ENCODE peak calls at places on chromosomes 11 and 22, in nine cellular contexts. T is suprapubic skin, P is pancreas, H is BJ, N is aorta, X is IMR-90, Q is breast epithelium, K is neural progenitor cell, Y is endodermal cell. Z is an unnamed sample. For H3K36me3, the result is how much of the 10 kb centered on the place peaks cover.

GRCh38 chr11:76270387-76270786 is 64.1 kb upstream of the WNT11 start:
- DNase-seq in T (no peak), P (no peak), H (no peak), N (no peak), X (no peak), Q (no peak), K (no peak), Y (no peak), Z (no peak)

GRCh38 chr11:89175796-89176195 is 1.9 kb upstream of the TYR start:
- DNase-seq in T (no peak), P (no peak), H (no peak), N (no peak), X (no peak), Q (no peak), K (peak), Y (peak), Z (no peak)

GRCh38 chr22:17105143-17106129 is 15.7 kb downstream of the TMEM121B start:
- DNase-seq in T (no peak), P (no peak), H (no peak), N (peak), X (no peak), Q (no peak), K (no peak), Y (no peak), Z (no peak)

GRCh38 chr22:21055880-21056319 is 10.2 kb downstream of the LRRC74B start:
- DNase-seq in T (no peak), P (no peak), H (no peak), N (no peak), X (no peak), Q (no peak), K (no peak), Y (peak), Z (no peak)

GRCh38 chr11:31414338-31414737 is 44.7 kb downstream of the DNAJC24 start:
- DNase-seq in T (no peak), P (no peak), H (no peak), N (no peak), X (no peak), Q (no peak), K (no peak), Y (no peak), Z (no peak)

GRCh38 chr11:69662806-69663205 is 12.3 kb downstream of the LTO1 start:
- DNase-seq in T (no peak), P (no peak), H (no peak), N (peak), X (no peak), Q (no peak), K (no peak), Y (peak), Z (no peak)

GRCh38 chr11:57427692-57428082 is 766 bp upstream of the SLC43A3 start:
- DNase-seq in T (peak), P (peak), H (no peak), N (peak), X (peak), Q (peak), K (no peak), Y (no peak), Z (no peak)

GRCh38 chr11:64305691-64306562 is 603 bp downstream of the ESRRA start:
- DNase-seq in T (no peak), P (peak), H (no peak), N (peak), X (peak), Q (no peak), K (peak), Y (peak), Z (peak)

GRCh38 chr11:11478687-11479086 is 125.6 kb upstream of the CSNK2A3 start:
- DNase-seq in T (no peak), P (no peak), H (no peak), N (no peak), X (no peak), Q (no peak), K (peak), Y (peak), Z (no peak)

GRCh38 chr11:62755086-62755615 is 1.2 kb upstream of the ZBTB3 start:
- DNase-seq in T (no peak), P (no peak), H (no peak), N (peak), X (no peak), Q (no peak), K (no peak), Y (no peak), Z (no peak)

GRCh38 chr11:6531267-6531752 is 34.2 kb downstream of the DNHD1 start:
- DNase-seq in T (no peak), P (no peak), H (no peak), N (no peak), X (peak), Q (no peak), K (peak), Y (peak), Z (no peak)
- H3K4me3 ChIP-seq in T (no peak), P (no peak), H (no peak), N (no peak), X (no peak), Q (no peak), K (no peak), Y (no peak), Z (no peak)

DNA sequence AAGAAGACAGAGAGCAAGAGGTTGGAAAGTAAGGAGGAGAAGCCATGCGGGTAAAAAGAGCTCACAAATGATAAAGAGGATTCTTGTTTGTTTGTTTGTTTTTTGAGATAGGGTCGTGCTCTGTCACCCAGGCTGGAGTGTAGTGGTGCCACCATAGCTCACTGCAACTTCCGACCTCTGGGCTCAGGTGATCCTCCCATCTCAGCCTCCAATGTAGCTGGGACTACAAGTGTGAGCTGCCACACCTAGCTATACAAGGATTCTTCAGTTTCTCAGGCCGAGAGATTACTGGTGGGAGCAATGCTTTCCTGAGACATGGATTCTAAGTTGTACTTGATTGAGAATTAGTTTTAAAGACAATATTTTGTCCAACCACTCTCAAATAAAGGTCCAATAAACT is 55.6 kb downstream of the CLTCL1 start:
- DNase-seq in T (no peak), P (no peak), H (no peak), N (no peak), X (no peak), Q (no peak), K (no peak), Y (no peak), Z (no peak)
- H3K36me3 ChIP-seq in T (under half), P (under half), H (under half), N (under half), X (under half), Q (under half), K (under half), Y (under half), Z (under half)

GRCh38 chr11:46332093-46332567 is 15.1 kb upstream of the DGKZ start:
- DNase-seq in T (no peak), P (no peak), H (no peak), N (no peak), X (no peak), Q (no peak), K (no peak), Y (no peak), Z (no peak)

GRCh38 chr11:46332568-46333128 is 14.6 kb upstream of the DGKZ start:
- DNase-seq in T (no peak), P (no peak), H (no peak), N (no peak), X (no peak), Q (no peak), K (peak), Y (peak), Z (no peak)

GRCh38 chr11:46334211-46334610 is 13.1 kb upstream of the DGKZ start:
- DNase-seq in T (no peak), P (no peak), H (no peak), N (no peak), X (no peak), Q (no peak), K (no peak), Y (no peak), Z (no peak)

GRCh38 chr11:46331653-46331984 is 15.6 kb upstream of the DGKZ start:
- DNase-seq in T (no peak), P (no peak), H (no peak), N (no peak), X (no peak), Q (no peak), K (no peak), Y (no peak), Z (no peak)

GRCh38 chr11:46333129-46333947 is 13.9 kb upstream of the DGKZ start:
- DNase-seq in T (no peak), P (no peak), H (no peak), N (no peak), X (no peak), Q (no peak), K (peak), Y (peak), Z (no peak)
- H3K4me3 ChIP-seq in T (peak), P (peak), H (peak), N (peak), X (peak), Q (peak), K (peak), Y (peak), Z (peak)

GRCh38 chr22:18116634-18117033 is 6.0 kb downstream of the TUBA8 start:
- DNase-seq in T (no peak), P (no peak), H (no peak), N (peak), X (no peak), Q (no peak), K (no peak), Y (peak), Z (no peak)
- H3K36me3 ChIP-seq in T (under half), P (under half), H (under half), N (under half), X (under half), Q (under half), K (under half), Y (under half), Z (under half)

Z was measured in RWPE2.